ENCODE peak calls at places on chromosomes 5 and 9, in ten cellular contexts. Z is prostate gland; F is A673; J is CD8-positive, alpha-beta T cell; L is mammary epithelial cell; G is fibroblast of lung; B is H9; O is neural progenitor cell; X is heart left ventricle; V is SK-N-SH. W is an unnamed sample.

GRCh38 chr5:125928663-125929062 is 494.5 kb upstream of the GRAMD2B start:
- DNase-seq in Z (no peak), G (no peak), L (no peak), X (no peak), V (no peak), J (no peak), B (no peak), O (no peak), F (no peak), W (no peak)

GRCh38 chr9:109010676-109011655 is 2.3 kb downstream of the CTNNAL1 start:
- DNase-seq in V (no peak), G (peak; percentile 94), B (no peak), J (no peak), X (no peak), L (peak; percentile 80), O (no peak), F (peak; percentile 54), Z (no peak), W (peak; percentile 64)

GRCh38 chr5:60339691-60340191 is 360.2 kb downstream of the DEPDC1B start:
- DNase-seq in B (no peak), V (no peak), X (peak; percentile 22), L (no peak), G (peak; percentile 5), F (no peak), Z (no peak), O (no peak), J (no peak), W (no peak)

GRCh38 chr9:134356496-134357470 is 30.5 kb downstream of the RXRA start:
- DNase-seq in O (no peak), V (peak; percentile 73), J (no peak), X (no peak), G (no peak), B (no peak), Z (peak; percentile 93), L (peak; percentile 72), F (no peak), W (no peak)

GRCh38 chr5:173196133-173196952 is 38.7 kb downstream of the NKX2-5 start:
- DNase-seq in F (no peak), V (no peak), G (no peak), L (no peak), X (peak; percentile 32), Z (no peak), O (no peak), B (no peak), J (no peak), W (no peak)

GRCh38 chr5:36759117-36759516 is 117.5 kb upstream of the NIPBL start:
- DNase-seq in F (no peak), B (no peak), X (no peak), L (no peak), J (no peak), O (no peak), G (no peak), V (no peak), Z (no peak), W (no peak)

GRCh38 chr5:90994796-90995195 is 388.3 kb downstream of the ARRDC3 start:
- DNase-seq in L (peak; percentile 49), G (no peak), O (no peak), Z (no peak), J (no peak), B (no peak), V (no peak), F (no peak), X (no peak), W (no peak)

GRCh38 chr9:134642385-134643181 is 980 bp downstream of the COL5A1 start:
- DNase-seq in B (peak; percentile 59), O (peak; percentile 73), G (peak; percentile 94), X (peak; percentile 63), L (peak; percentile 44), J (no peak), F (peak; percentile 75), Z (peak; percentile 23), V (peak; percentile 66), W (peak; percentile 65)

GRCh38 chr9:33814816-33815215 is 2.1 kb upstream of the UBE2R2 start:
- DNase-seq in B (no peak), L (no peak), J (no peak), O (no peak), V (no peak), F (no peak), G (no peak), X (no peak), Z (no peak), W (no peak)

GRCh38 chr5:30099634-30100033 is 1093.9 kb upstream of the CDH6 start:
- DNase-seq in L (no peak), J (no peak), B (no peak), G (peak; percentile 25), F (peak; percentile 90), O (peak; percentile 13), V (no peak), Z (no peak), X (no peak), W (no peak)

GRCh38 chr5:89473196-89473595 is 590.2 kb upstream of the MEF2C start:
- DNase-seq in Z (no peak), G (peak; percentile 6), L (no peak), X (no peak), V (no peak), B (no peak), F (no peak), J (no peak), O (no peak), W (no peak)

GRCh38 chr5:127970081-127970480 is 113.5 kb upstream of the SLC12A2 start:
- DNase-seq in B (no peak), G (no peak), X (no peak), L (peak; percentile 74), Z (no peak), O (no peak), J (no peak), F (no peak), V (no peak), W (no peak)

GRCh38 chr5:83467315-83468044 is 4.1 kb upstream of the VCAN start:
- DNase-seq in B (no peak), F (no peak), J (no peak), X (peak; percentile 41), G (peak; percentile 71), Z (no peak), V (no peak), O (peak; percentile 18), L (no peak), W (no peak)

DNA sequence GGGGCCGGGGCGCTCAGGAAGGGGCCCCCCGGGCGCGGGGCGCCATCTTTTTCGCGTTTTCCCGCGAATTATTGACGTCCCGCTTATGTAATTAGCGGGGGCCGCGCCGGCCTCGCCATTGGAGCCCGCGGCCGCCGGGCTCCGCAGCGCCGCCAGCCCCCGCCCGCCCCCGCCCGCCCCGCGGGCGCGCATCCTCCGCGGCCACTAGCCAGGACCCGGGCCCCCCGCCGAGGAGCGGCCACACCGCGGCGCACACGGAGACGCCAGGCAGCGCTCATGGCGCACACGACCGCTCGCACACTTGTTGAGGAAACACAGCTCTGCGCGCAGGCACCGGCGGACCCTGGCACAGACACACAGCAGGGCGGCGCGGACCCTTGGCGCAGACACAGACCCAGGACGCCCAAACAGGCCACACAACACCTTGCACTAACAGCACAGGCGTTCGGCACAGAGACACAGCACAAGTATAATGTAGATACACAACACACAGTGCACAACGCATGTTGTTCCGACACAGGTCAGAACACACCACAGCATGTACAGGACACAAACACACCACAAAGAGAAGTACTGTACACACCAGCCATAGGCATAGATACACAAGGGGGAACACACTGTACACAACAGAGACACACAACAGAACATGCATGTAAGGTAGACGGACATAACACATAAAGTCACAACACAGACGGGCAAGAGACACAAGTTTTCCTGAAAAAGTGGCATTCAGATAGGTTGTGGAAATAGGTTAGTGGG is 467 bp upstream of the PHF19 start:
- DNase-seq in G (peak; percentile 56), J (peak; percentile 84), B (peak; percentile 53), V (peak; percentile 95), O (peak; percentile 83), L (peak; percentile 35), Z (peak; percentile 32), X (peak; percentile 70), F (peak; percentile 83), W (no peak)
- TF ChIP-seq CTCF in G (peak; percentile 17), J (no peak), B (no peak), V (no peak), O (no peak), L (no peak), Z (no peak), X (peak; percentile 6), F (no peak), W (peak; percentile 17)

GRCh38 chr5:178363501-178364325 is 131.1 kb upstream of the PHYKPL start:
- DNase-seq in V (no peak), G (no peak), X (no peak), L (no peak), Z (no peak), B (no peak), J (no peak), O (no peak), F (no peak), W (no peak)
- H3K27me3 ChIP-seq in V (no peaks in the 10 kb centered on the region), G (no peaks in the 10 kb centered on the region), X (no peaks in the 10 kb centered on the region), L (no peaks in the 10 kb centered on the region), Z (no peaks in the 10 kb centered on the region), B (no peaks in the 10 kb centered on the region), J (no peaks in the 10 kb centered on the region), O (no peaks in the 10 kb centered on the region), F (no peaks in the 10 kb centered on the region), W (no peaks in the 10 kb centered on the region)

GRCh38 chr5:68261174-68262021 is 45.8 kb downstream of the PIK3R1 start:
- DNase-seq in G (peak; percentile 94), V (no peak), O (no peak), J (no peak), F (peak; percentile 40), L (no peak), Z (no peak), B (no peak), X (no peak), W (no peak)
- TF ChIP-seq CTCF in G (peak; percentile 42), V (peak; percentile 26), O (peak; percentile 17), J (no peak), F (peak; percentile 33), L (peak; percentile 17), Z (no peak), B (peak; percentile 28), X (peak; percentile 29), W (peak; percentile 39)

DNA sequence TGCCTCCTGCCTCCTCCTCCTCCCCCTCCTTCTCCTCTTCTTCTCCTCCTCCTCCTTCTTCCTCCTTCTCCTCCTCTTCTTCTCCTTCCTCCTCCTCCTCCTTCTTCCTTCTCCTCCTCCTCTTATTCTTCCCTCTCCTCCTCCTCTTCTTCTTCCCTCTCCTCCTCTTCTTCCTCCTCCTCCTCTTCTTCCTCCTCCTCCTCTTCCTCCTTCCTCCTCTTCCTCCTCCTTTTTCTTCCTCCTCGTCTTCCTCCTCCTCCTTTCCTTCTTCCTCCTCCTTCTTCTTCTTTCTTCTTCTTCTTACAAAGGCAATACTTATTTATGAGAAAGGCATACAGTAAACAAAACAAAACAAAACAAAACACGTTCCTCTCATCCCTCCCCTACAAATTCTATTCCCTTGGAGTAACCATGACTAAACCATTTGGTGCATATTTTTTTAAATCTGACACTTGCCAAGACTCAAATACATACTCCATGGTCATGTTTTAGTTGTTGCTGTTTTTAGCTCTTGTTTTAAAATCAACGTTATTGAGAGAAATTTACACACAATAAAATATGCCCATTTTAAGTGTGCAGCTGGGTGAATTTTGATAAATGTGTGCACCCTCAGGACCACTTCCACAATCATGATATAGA is 135.6 kb downstream of the FOXD1 start:
- DNase-seq in L (no peak), G (no peak), B (no peak), V (no peak), J (no peak), X (no peak), O (no peak), Z (no peak), F (no peak), W (no peak)
- H3K27me3 ChIP-seq in L (no peaks in the 10 kb centered on the region), G (no peaks in the 10 kb centered on the region), B (peaks cover 6% of the 10 kb centered on the region), V (no peaks in the 10 kb centered on the region), J (peaks cover 11% of the 10 kb centered on the region), X (peaks cover 54% of the 10 kb centered on the region), O (peaks cover 72% of the 10 kb centered on the region), Z (no peaks in the 10 kb centered on the region), F (no peaks in the 10 kb centered on the region), W (no peaks in the 10 kb centered on the region)

W was measured in AG04450.